ENCODE peak calls at places on chromosomes 1 and 21, in six cellular contexts. V is body of pancreas; X is stomach; P is endodermal cell; N is CD4-positive, CD25-positive, alpha-beta regulatory T cell; B is ascending aorta. O is an unnamed sample. For H3K4me1, the result is how much of the 10 kb centered on the place peaks cover.

GRCh38 chr1:232440325-232441059 is 189.4 kb downstream of the SIPA1L2 start:
- DNase-seq in V (no peak), X (no peak), P (no peak), N (no peak), B (no peak), O (no peak)

GRCh38 chr1:45669379-45669778 is 17.0 kb downstream of the GPBP1L1 start:
- DNase-seq in V (no peak), X (no peak), P (no peak), N (no peak), B (no peak), O (no peak)

GRCh38 chr1:183569141-183569540 is 21.1 kb downstream of the NCF2 start:
- DNase-seq in V (no peak), X (no peak), P (peak), N (no peak), B (no peak), O (no peak)

GRCh38 chr1:243710467-243710866 is 139.6 kb downstream of the AKT3 start:
- DNase-seq in V (no peak), X (no peak), P (no peak), N (no peak), B (no peak), O (no peak)

GRCh38 chr21:44051462-44051941 is 39.4 kb downstream of the TRAPPC10 start:
- DNase-seq in V (peak), X (no peak), P (no peak), N (no peak), B (no peak), O (no peak)

GRCh38 chr1:57279909-57280666 is 143.8 kb downstream of the DAB1 start:
- DNase-seq in V (no peak), X (no peak), P (no peak), N (no peak), B (no peak), O (no peak)

GRCh38 chr1:242005866-242006565 is 7.1 kb upstream of the MAP1LC3C start:
- DNase-seq in V (no peak), X (no peak), P (no peak), N (no peak), B (no peak), O (no peak)

GRCh38 chr1:220843481-220844011 is 35.7 kb upstream of the HLX start:
- DNase-seq in V (peak), X (no peak), P (no peak), N (no peak), B (no peak), O (no peak)

GRCh38 chr1:171563675-171564074 is 58.4 kb upstream of the MYOCOS start:
- DNase-seq in V (no peak), X (no peak), P (no peak), N (no peak), B (no peak), O (no peak)

GRCh38 chr1:98651116-98651625 is 10.3 kb upstream of the SNX7 start:
- DNase-seq in V (no peak), X (no peak), P (peak), N (no peak), B (no peak), O (no peak)

GRCh38 chr1:103267893-103268292 is 159.6 kb upstream of the COL11A1 start:
- DNase-seq in V (no peak), X (no peak), P (peak), N (no peak), B (no peak), O (no peak)

GRCh38 chr1:64121766-64122385 is 81.5 kb upstream of the UBE2U start:
- DNase-seq in V (no peak), X (no peak), P (no peak), N (no peak), B (peak), O (no peak)

GRCh38 chr21:15775981-15776380 is 46.2 kb downstream of the USP25 start:
- DNase-seq in V (no peak), X (no peak), P (no peak), N (no peak), B (no peak), O (no peak)

GRCh38 chr21:17454315-17455027 is 58.4 kb upstream of the CXADR start:
- DNase-seq in V (peak), X (no peak), P (peak), N (no peak), B (no peak), O (peak)

GRCh38 chr1:8880068-8880676 is 1.7 kb upstream of the ENO1 start:
- DNase-seq in V (peak), X (peak), P (peak), N (no peak), B (peak), O (no peak)

GRCh38 chr1:186643600-186643999 is 36.6 kb downstream of the PTGS2 start:
- DNase-seq in V (no peak), X (no peak), P (no peak), N (no peak), B (no peak), O (no peak)

GRCh38 chr1:59272507-59272906 is 24.4 kb upstream of the FGGY start:
- DNase-seq in V (no peak), X (no peak), P (no peak), N (no peak), B (no peak), O (no peak)

GRCh38 chr1:179310721-179311120 is 17.1 kb downstream of the SOAT1 start:
- DNase-seq in V (no peak), X (no peak), P (no peak), N (no peak), B (no peak), O (no peak)

GRCh38 chr1:233617025-233617424 is 3.1 kb downstream of the KCNK1 start:
- DNase-seq in V (no peak), X (no peak), P (no peak), N (no peak), B (no peak), O (no peak)

GRCh38 chr1:60425528-60425927 is 352.0 kb upstream of the C1orf87 start:
- DNase-seq in V (no peak), X (no peak), P (peak), N (no peak), B (no peak), O (no peak)

GRCh38 chr1:172668097-172668496 is 9.2 kb downstream of the FASLG start:
- DNase-seq in V (no peak), X (no peak), P (no peak), N (no peak), B (no peak), O (no peak)

GRCh38 chr1:94011709-94012590 is 102.7 kb upstream of the GCLM start:
- DNase-seq in V (no peak), X (no peak), P (peak), N (no peak), B (no peak), O (no peak)

GRCh38 chr21:44421901-44422840 is 33.1 kb upstream of the LRRC3 start:
- DNase-seq in V (peak), X (no peak), P (peak), N (no peak), B (peak), O (no peak)

GRCh38 chr1:183571678-183572268 is 18.5 kb downstream of the NCF2 start:
- DNase-seq in V (no peak), X (no peak), P (no peak), N (no peak), B (no peak), O (no peak)

GRCh38 chr1:39394598-39394997 is 96.8 kb upstream of the BMP8A start:
- DNase-seq in V (peak), X (no peak), P (peak), N (peak), B (no peak), O (peak)

GRCh38 chr21:44836666-44837471 is 19.0 kb upstream of the SUMO3 start:
- DNase-seq in V (peak), X (no peak), P (peak), N (no peak), B (no peak), O (no peak)

GRCh38 chr1:61287734-61288133 is 205.4 kb downstream of the NFIA start:
- DNase-seq in V (no peak), X (no peak), P (no peak), N (no peak), B (no peak), O (no peak)

GRCh38 chr21:45756029-45756428 is 112.5 kb downstream of the PCBP3 start:
- DNase-seq in V (no peak), X (no peak), P (no peak), N (no peak), B (no peak), O (no peak)

GRCh38 chr1:164726235-164726634 is 167.3 kb downstream of the PBX1 start:
- DNase-seq in V (no peak), X (no peak), P (no peak), N (no peak), B (no peak), O (no peak)

GRCh38 chr1:226820935-226821718 is 49.3 kb upstream of the PSEN2 start:
- DNase-seq in V (peak), X (peak), P (no peak), N (no peak), B (peak), O (no peak)

GRCh38 chr1:192768463-192768862 is 40.4 kb upstream of the RGS2 start:
- DNase-seq in V (no peak), X (no peak), P (no peak), N (no peak), B (no peak), O (no peak)

GRCh38 chr1:234438579-234438978 is 40.4 kb downstream of the TARBP1 start:
- DNase-seq in V (no peak), X (no peak), P (no peak), N (no peak), B (no peak), O (no peak)

GRCh38 chr1:75984781-75985180 is 52.6 kb upstream of the ASB17 start:
- DNase-seq in V (no peak), X (no peak), P (no peak), N (no peak), B (no peak), O (no peak)

GRCh38 chr1:233639611-233640010 is 25.7 kb downstream of the KCNK1 start:
- DNase-seq in V (no peak), X (no peak), P (no peak), N (no peak), B (no peak), O (no peak)

GRCh38 chr1:18422954-18423353 is 57.8 kb upstream of the KLHDC7A start:
- DNase-seq in V (no peak), X (no peak), P (no peak), N (no peak), B (no peak), O (no peak)

GRCh38 chr1:228778946-228779345 is 43.7 kb downstream of the RHOU start:
- DNase-seq in V (no peak), X (no peak), P (no peak), N (no peak), B (no peak), O (no peak)

GRCh38 chr1:228776439-228776838 is 41.2 kb downstream of the RHOU start:
- DNase-seq in V (no peak), X (no peak), P (no peak), N (no peak), B (no peak), O (no peak)

GRCh38 chr1:228778466-228778865 is 43.2 kb downstream of the RHOU start:
- DNase-seq in V (no peak), X (no peak), P (no peak), N (no peak), B (no peak), O (no peak)

GRCh38 chr1:228781161-228781771 is 46.0 kb downstream of the RHOU start:
- DNase-seq in V (no peak), X (no peak), P (peak), N (no peak), B (no peak), O (no peak)

GRCh38 chr1:228777211-228777610 is 41.9 kb downstream of the RHOU start:
- DNase-seq in V (no peak), X (no peak), P (no peak), N (no peak), B (no peak), O (no peak)
- H3K4me1 ChIP-seq in V (under half), X (under half), P (under half), N (under half), B (under half), O (under half)

GRCh38 chr21:18887922-18888602 is 484.5 kb upstream of the TMPRSS15 start:
- DNase-seq in V (no peak), X (no peak), P (no peak), N (no peak), B (no peak), O (no peak)

GRCh38 chr21:18899261-18899660 is 495.7 kb upstream of the TMPRSS15 start:
- DNase-seq in V (no peak), X (no peak), P (no peak), N (no peak), B (no peak), O (peak)

DNA sequence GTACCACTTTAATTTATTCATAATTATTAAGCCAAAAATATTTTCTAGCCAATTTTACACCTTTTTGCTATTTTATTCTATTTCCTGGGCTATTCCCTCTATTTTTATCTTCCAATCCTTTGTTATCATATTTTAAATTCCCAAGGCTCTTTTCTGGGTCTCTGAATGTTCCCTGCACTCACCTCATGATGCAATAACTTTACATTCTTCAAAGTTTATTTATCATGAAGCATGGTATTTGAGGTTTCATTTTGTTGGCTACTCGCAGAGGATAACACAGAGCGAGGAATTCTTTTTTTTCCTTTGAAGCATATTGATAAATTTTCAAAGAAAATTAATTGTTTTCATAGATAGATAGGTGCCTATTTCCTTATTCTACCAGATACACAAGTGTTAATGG is 489.8 kb upstream of the TMPRSS15 start:
- DNase-seq in V (no peak), X (no peak), P (no peak), N (no peak), B (no peak), O (no peak)
- H3K4me1 ChIP-seq in V (under half), X (under half), P (under half), N (under half), B (under half), O (under half)

DNA sequence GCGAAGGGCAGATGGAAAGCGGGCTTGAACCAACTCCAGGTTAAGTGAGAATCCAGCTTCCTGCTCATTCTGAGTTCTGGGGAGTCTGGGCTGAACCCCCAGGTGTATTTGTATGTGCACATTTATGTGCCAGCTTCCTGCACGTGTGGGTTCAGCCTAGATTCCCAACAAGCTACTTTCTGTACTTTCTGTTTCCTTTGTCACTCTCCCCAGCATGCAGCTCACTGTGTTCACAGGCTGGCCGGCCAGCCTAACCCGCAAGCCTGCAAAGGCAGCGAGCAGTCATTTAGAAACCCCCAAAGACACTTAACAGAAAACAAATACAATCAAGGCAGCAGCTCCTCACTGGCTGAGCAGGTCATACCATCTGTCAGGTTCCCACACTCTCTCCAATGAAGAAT is 1.2 kb upstream of the IL19 start:
- DNase-seq in V (peak), X (peak), P (no peak), N (peak), B (peak), O (peak)
- H3K4me1 ChIP-seq in V (under half), X (under half), P (under half), N (half or more), B (under half), O (half or more)

GRCh38 chr1:230271396-230272035 is 154.6 kb downstream of the PGBD5 start:
- DNase-seq in V (no peak), X (no peak), P (no peak), N (no peak), B (peak), O (no peak)
- H3K4me1 ChIP-seq in V (under half), X (under half), P (under half), N (under half), B (under half), O (under half)

O was measured in MM.1S.